ENCODE peak calls at places on chromosomes 7 and 10, in ten cellular contexts. One of them, this sample, is unnamed.

GRCh38 chr10:73793456-73793855 is 8.1 kb downstream of the ZSWIM8 start:
- DNase-seq in cardiac muscle cell: no peak
- DNase-seq in A673: no peak
- DNase-seq in heart left ventricle: no peak
- DNase-seq in body of pancreas: no peak
- DNase-seq in CD8-positive, alpha-beta memory T cell: no peak
- DNase-seq in pancreas: no peak
- DNase-seq in BJ: no peak
- DNase-seq in neural progenitor cell: no peak
- DNase-seq in esophagus muscularis mucosa: no peak
- DNase-seq in this sample: no peak

GRCh38 chr7:110407242-110407641 is 683.7 kb upstream of the LRRN3 start:
- DNase-seq in body of pancreas: no peak
- DNase-seq in esophagus muscularis mucosa: no peak
- DNase-seq in heart left ventricle: no peak
- DNase-seq in neural progenitor cell: no peak
- DNase-seq in cardiac muscle cell: no peak
- DNase-seq in pancreas: no peak
- DNase-seq in A673: no peak
- DNase-seq in CD8-positive, alpha-beta memory T cell: no peak
- DNase-seq in BJ: no peak
- DNase-seq in this sample: no peak

GRCh38 chr10:132978542-132978941 is 36.2 kb upstream of the CFAP46 start:
- DNase-seq in cardiac muscle cell: no peak
- DNase-seq in pancreas: no peak
- DNase-seq in body of pancreas: no peak
- DNase-seq in heart left ventricle: no peak
- DNase-seq in BJ: no peak
- DNase-seq in CD8-positive, alpha-beta memory T cell: no peak
- DNase-seq in A673: no peak
- DNase-seq in neural progenitor cell: no peak
- DNase-seq in esophagus muscularis mucosa: no peak
- DNase-seq in this sample: no peak

GRCh38 chr7:84105582-84105981 is 89.0 kb downstream of the SEMA3A start:
- DNase-seq in body of pancreas: no peak
- DNase-seq in esophagus muscularis mucosa: no peak
- DNase-seq in cardiac muscle cell: peak
- DNase-seq in A673: peak
- DNase-seq in BJ: no peak
- DNase-seq in CD8-positive, alpha-beta memory T cell: no peak
- DNase-seq in pancreas: no peak
- DNase-seq in neural progenitor cell: no peak
- DNase-seq in heart left ventricle: no peak
- DNase-seq in this sample: peak

GRCh38 chr10:69056129-69056528 is 31.8 kb upstream of the SRGN start:
- DNase-seq in cardiac muscle cell: no peak
- DNase-seq in esophagus muscularis mucosa: no peak
- DNase-seq in BJ: no peak
- DNase-seq in pancreas: no peak
- DNase-seq in body of pancreas: peak
- DNase-seq in A673: no peak
- DNase-seq in heart left ventricle: peak
- DNase-seq in CD8-positive, alpha-beta memory T cell: no peak
- DNase-seq in neural progenitor cell: no peak
- DNase-seq in this sample: no peak

GRCh38 chr10:90959826-90960225 is 38.9 kb upstream of the ANKRD1 start:
- DNase-seq in CD8-positive, alpha-beta memory T cell: no peak
- DNase-seq in A673: no peak
- DNase-seq in body of pancreas: no peak
- DNase-seq in neural progenitor cell: no peak
- DNase-seq in cardiac muscle cell: no peak
- DNase-seq in esophagus muscularis mucosa: peak
- DNase-seq in BJ: no peak
- DNase-seq in pancreas: no peak
- DNase-seq in heart left ventricle: no peak
- DNase-seq in this sample: no peak

GRCh38 chr10:108112218-108112617 is 947.7 kb upstream of the SORCS1 start:
- DNase-seq in neural progenitor cell: peak
- DNase-seq in CD8-positive, alpha-beta memory T cell: no peak
- DNase-seq in heart left ventricle: no peak
- DNase-seq in body of pancreas: no peak
- DNase-seq in BJ: no peak
- DNase-seq in cardiac muscle cell: no peak
- DNase-seq in esophagus muscularis mucosa: no peak
- DNase-seq in A673: peak
- DNase-seq in pancreas: no peak
- DNase-seq in this sample: peak

GRCh38 chr7:81004098-81004497 is 85.2 kb upstream of the SEMA3C start:
- DNase-seq in esophagus muscularis mucosa: no peak
- DNase-seq in heart left ventricle: no peak
- DNase-seq in BJ: no peak
- DNase-seq in A673: no peak
- DNase-seq in CD8-positive, alpha-beta memory T cell: no peak
- DNase-seq in neural progenitor cell: no peak
- DNase-seq in cardiac muscle cell: peak
- DNase-seq in body of pancreas: no peak
- DNase-seq in pancreas: no peak
- DNase-seq in this sample: peak

GRCh38 chr7:105932835-105933477 is 30.1 kb upstream of the CDHR3 start:
- DNase-seq in body of pancreas: no peak
- DNase-seq in pancreas: no peak
- DNase-seq in cardiac muscle cell: peak
- DNase-seq in heart left ventricle: no peak
- DNase-seq in A673: peak
- DNase-seq in CD8-positive, alpha-beta memory T cell: no peak
- DNase-seq in neural progenitor cell: peak
- DNase-seq in esophagus muscularis mucosa: no peak
- DNase-seq in BJ: peak
- DNase-seq in this sample: peak

GRCh38 chr10:48291190-48291589 is 15.3 kb upstream of the MAPK8 start:
- DNase-seq in neural progenitor cell: no peak
- DNase-seq in CD8-positive, alpha-beta memory T cell: no peak
- DNase-seq in body of pancreas: no peak
- DNase-seq in heart left ventricle: no peak
- DNase-seq in esophagus muscularis mucosa: no peak
- DNase-seq in pancreas: no peak
- DNase-seq in BJ: no peak
- DNase-seq in A673: no peak
- DNase-seq in cardiac muscle cell: no peak
- DNase-seq in this sample: no peak

GRCh38 chr10:23396695-23397094 is 42.2 kb upstream of the OTUD1 start:
- DNase-seq in esophagus muscularis mucosa: no peak
- DNase-seq in body of pancreas: no peak
- DNase-seq in BJ: no peak
- DNase-seq in A673: no peak
- DNase-seq in cardiac muscle cell: no peak
- DNase-seq in neural progenitor cell: no peak
- DNase-seq in pancreas: no peak
- DNase-seq in heart left ventricle: no peak
- DNase-seq in CD8-positive, alpha-beta memory T cell: no peak
- DNase-seq in this sample: no peak

GRCh38 chr7:102129636-102130370 is 156.9 kb upstream of the SH2B2 start:
- DNase-seq in A673: peak
- DNase-seq in esophagus muscularis mucosa: no peak
- DNase-seq in neural progenitor cell: peak
- DNase-seq in BJ: no peak
- DNase-seq in heart left ventricle: no peak
- DNase-seq in CD8-positive, alpha-beta memory T cell: no peak
- DNase-seq in body of pancreas: no peak
- DNase-seq in pancreas: no peak
- DNase-seq in cardiac muscle cell: no peak
- DNase-seq in this sample: no peak
- H3K4me3 ChIP-seq in A673: no peak
- H3K4me3 ChIP-seq in esophagus muscularis mucosa: no peak
- H3K4me3 ChIP-seq in neural progenitor cell: peak
- H3K4me3 ChIP-seq in BJ: no peak
- H3K4me3 ChIP-seq in heart left ventricle: no peak
- H3K4me3 ChIP-seq in CD8-positive, alpha-beta memory T cell: no peak
- H3K4me3 ChIP-seq in body of pancreas: no peak
- H3K4me3 ChIP-seq in pancreas: no peak
- H3K4me3 ChIP-seq in cardiac muscle cell: no peak
- H3K4me3 ChIP-seq in this sample: no peak

GRCh38 chr10:99926925-99927718 is 82.6 kb downstream of the DNMBP start:
- DNase-seq in pancreas: no peak
- DNase-seq in heart left ventricle: peak
- DNase-seq in A673: peak
- DNase-seq in esophagus muscularis mucosa: no peak
- DNase-seq in CD8-positive, alpha-beta memory T cell: no peak
- DNase-seq in BJ: no peak
- DNase-seq in body of pancreas: peak
- DNase-seq in cardiac muscle cell: peak
- DNase-seq in neural progenitor cell: no peak
- DNase-seq in this sample: peak

GRCh38 chr10:99930731-99931550 is 78.8 kb downstream of the DNMBP start:
- DNase-seq in esophagus muscularis mucosa: no peak
- DNase-seq in pancreas: no peak
- DNase-seq in neural progenitor cell: no peak
- DNase-seq in CD8-positive, alpha-beta memory T cell: no peak
- DNase-seq in heart left ventricle: no peak
- DNase-seq in body of pancreas: peak
- DNase-seq in BJ: no peak
- DNase-seq in cardiac muscle cell: no peak
- DNase-seq in A673: no peak
- DNase-seq in this sample: no peak

GRCh38 chr10:99924856-99925255 is 84.9 kb downstream of the DNMBP start:
- DNase-seq in esophagus muscularis mucosa: no peak
- DNase-seq in A673: no peak
- DNase-seq in cardiac muscle cell: no peak
- DNase-seq in BJ: no peak
- DNase-seq in pancreas: no peak
- DNase-seq in CD8-positive, alpha-beta memory T cell: no peak
- DNase-seq in heart left ventricle: no peak
- DNase-seq in neural progenitor cell: no peak
- DNase-seq in body of pancreas: no peak
- DNase-seq in this sample: no peak

GRCh38 chr10:99929360-99929759 is 80.4 kb downstream of the DNMBP start:
- DNase-seq in neural progenitor cell: no peak
- DNase-seq in esophagus muscularis mucosa: no peak
- DNase-seq in pancreas: no peak
- DNase-seq in heart left ventricle: no peak
- DNase-seq in cardiac muscle cell: no peak
- DNase-seq in body of pancreas: peak
- DNase-seq in BJ: no peak
- DNase-seq in A673: no peak
- DNase-seq in CD8-positive, alpha-beta memory T cell: no peak
- DNase-seq in this sample: no peak

DNA sequence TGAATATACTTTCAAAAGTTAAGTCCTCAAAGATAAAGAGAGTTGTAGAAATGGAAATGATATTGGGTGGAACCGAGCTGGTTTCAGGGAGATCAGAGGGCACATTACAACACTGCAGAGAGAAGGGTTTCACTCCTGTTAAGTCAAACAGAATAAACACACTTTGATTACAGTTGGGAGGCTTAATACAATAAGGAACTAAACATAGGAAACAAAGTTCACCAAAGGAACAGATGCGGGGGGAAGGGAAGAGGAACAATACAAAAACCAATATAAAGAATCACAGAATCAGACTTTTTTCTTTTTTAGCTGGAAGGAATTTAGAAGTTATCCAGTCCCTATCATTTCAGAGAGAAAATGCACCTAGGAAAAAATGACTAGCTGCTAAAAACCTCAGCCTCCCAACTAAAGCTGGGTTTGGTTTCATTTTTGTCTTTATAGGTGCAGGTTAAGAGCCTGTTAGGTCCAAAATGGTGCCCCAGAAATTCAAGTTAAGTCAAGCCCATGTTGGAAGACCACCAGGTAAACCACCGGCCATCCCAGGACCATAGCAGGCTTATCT is 81.9 kb downstream of the DNMBP start:
- DNase-seq in neural progenitor cell: peak
- DNase-seq in body of pancreas: peak
- DNase-seq in esophagus muscularis mucosa: no peak
- DNase-seq in BJ: no peak
- DNase-seq in heart left ventricle: no peak
- DNase-seq in cardiac muscle cell: no peak
- DNase-seq in pancreas: no peak
- DNase-seq in A673: no peak
- DNase-seq in CD8-positive, alpha-beta memory T cell: no peak
- DNase-seq in this sample: no peak
- H3K4me3 ChIP-seq in neural progenitor cell: no peak
- H3K4me3 ChIP-seq in body of pancreas: peak
- H3K4me3 ChIP-seq in esophagus muscularis mucosa: peak
- H3K4me3 ChIP-seq in BJ: no peak
- H3K4me3 ChIP-seq in heart left ventricle: no peak
- H3K4me3 ChIP-seq in cardiac muscle cell: no peak
- H3K4me3 ChIP-seq in pancreas: peak
- H3K4me3 ChIP-seq in A673: no peak
- H3K4me3 ChIP-seq in CD8-positive, alpha-beta memory T cell: no peak
- H3K4me3 ChIP-seq in this sample: no peak

GRCh38 chr7:74480861-74481417 is 27.2 kb downstream of the GTF2IRD1 start:
- DNase-seq in CD8-positive, alpha-beta memory T cell: no peak
- DNase-seq in A673: no peak
- DNase-seq in esophagus muscularis mucosa: no peak
- DNase-seq in BJ: peak
- DNase-seq in cardiac muscle cell: peak
- DNase-seq in heart left ventricle: peak
- DNase-seq in body of pancreas: peak
- DNase-seq in pancreas: no peak
- DNase-seq in neural progenitor cell: no peak
- DNase-seq in this sample: peak

GRCh38 chr7:74477188-74477587 is 23.5 kb downstream of the GTF2IRD1 start:
- DNase-seq in esophagus muscularis mucosa: no peak
- DNase-seq in A673: no peak
- DNase-seq in BJ: no peak
- DNase-seq in neural progenitor cell: no peak
- DNase-seq in CD8-positive, alpha-beta memory T cell: no peak
- DNase-seq in body of pancreas: no peak
- DNase-seq in pancreas: no peak
- DNase-seq in heart left ventricle: no peak
- DNase-seq in cardiac muscle cell: no peak
- DNase-seq in this sample: no peak

GRCh38 chr7:74479961-74480829 is 26.5 kb downstream of the GTF2IRD1 start:
- DNase-seq in BJ: peak
- DNase-seq in cardiac muscle cell: peak
- DNase-seq in neural progenitor cell: peak
- DNase-seq in body of pancreas: peak
- DNase-seq in heart left ventricle: peak
- DNase-seq in A673: no peak
- DNase-seq in pancreas: peak
- DNase-seq in CD8-positive, alpha-beta memory T cell: no peak
- DNase-seq in esophagus muscularis mucosa: no peak
- DNase-seq in this sample: peak

GRCh38 chr7:74478671-74479065 is 25.0 kb downstream of the GTF2IRD1 start:
- DNase-seq in heart left ventricle: no peak
- DNase-seq in pancreas: no peak
- DNase-seq in body of pancreas: no peak
- DNase-seq in BJ: no peak
- DNase-seq in CD8-positive, alpha-beta memory T cell: no peak
- DNase-seq in esophagus muscularis mucosa: no peak
- DNase-seq in A673: no peak
- DNase-seq in neural progenitor cell: no peak
- DNase-seq in cardiac muscle cell: peak
- DNase-seq in this sample: no peak

GRCh38 chr7:74479066-74479781 is 25.5 kb downstream of the GTF2IRD1 start:
- DNase-seq in A673: no peak
- DNase-seq in body of pancreas: peak
- DNase-seq in CD8-positive, alpha-beta memory T cell: no peak
- DNase-seq in neural progenitor cell: no peak
- DNase-seq in heart left ventricle: peak
- DNase-seq in esophagus muscularis mucosa: no peak
- DNase-seq in cardiac muscle cell: peak
- DNase-seq in BJ: no peak
- DNase-seq in pancreas: peak
- DNase-seq in this sample: no peak
- H3K4me3 ChIP-seq in A673: no peak
- H3K4me3 ChIP-seq in body of pancreas: no peak
- H3K4me3 ChIP-seq in CD8-positive, alpha-beta memory T cell: no peak
- H3K4me3 ChIP-seq in neural progenitor cell: no peak
- H3K4me3 ChIP-seq in heart left ventricle: no peak
- H3K4me3 ChIP-seq in esophagus muscularis mucosa: peak
- H3K4me3 ChIP-seq in cardiac muscle cell: no peak
- H3K4me3 ChIP-seq in BJ: no peak
- H3K4me3 ChIP-seq in pancreas: no peak
- H3K4me3 ChIP-seq in this sample: no peak

GRCh38 chr7:150516956-150517355 is 2.3 kb downstream of the GIMAP7 start:
- DNase-seq in pancreas: no peak
- DNase-seq in heart left ventricle: no peak
- DNase-seq in A673: no peak
- DNase-seq in cardiac muscle cell: no peak
- DNase-seq in BJ: no peak
- DNase-seq in neural progenitor cell: no peak
- DNase-seq in CD8-positive, alpha-beta memory T cell: no peak
- DNase-seq in body of pancreas: no peak
- DNase-seq in esophagus muscularis mucosa: no peak
- DNase-seq in this sample: no peak
- H3K4me3 ChIP-seq in pancreas: peak
- H3K4me3 ChIP-seq in heart left ventricle: peak
- H3K4me3 ChIP-seq in A673: no peak
- H3K4me3 ChIP-seq in cardiac muscle cell: no peak
- H3K4me3 ChIP-seq in BJ: no peak
- H3K4me3 ChIP-seq in neural progenitor cell: no peak
- H3K4me3 ChIP-seq in CD8-positive, alpha-beta memory T cell: peak
- H3K4me3 ChIP-seq in body of pancreas: no peak
- H3K4me3 ChIP-seq in esophagus muscularis mucosa: peak
- H3K4me3 ChIP-seq in this sample: no peak